ENCODE peak calls at places on chromosome 13, in four cellular contexts. V, G, Y and F are unnamed samples.

GRCh38 chr13:95440441-95441088 is 112.0 kb upstream of the CLDN10 start:
- DNase-seq in V (no peak), G (no peak), Y (no peak), F (no peak)

GRCh38 chr13:94435604-94436226 is 43.8 kb downstream of the DCT start:
- DNase-seq in V (peak), G (no peak), Y (no peak), F (peak)

GRCh38 chr13:75415720-75416119 is 66.2 kb downstream of the TBC1D4 start:
- DNase-seq in V (no peak), G (no peak), Y (no peak), F (no peak)

GRCh38 chr13:102726430-102726829 is 31.6 kb upstream of the METTL21C start:
- DNase-seq in V (no peak), G (no peak), Y (no peak), F (no peak)

GRCh38 chr13:60013166-60013565 is 150.6 kb downstream of the DIAPH3 start:
- DNase-seq in V (no peak), G (no peak), Y (no peak), F (no peak)

GRCh38 chr13:26132756-26133155 is 80.9 kb upstream of the SHISA2 start:
- DNase-seq in V (no peak), G (no peak), Y (no peak), F (no peak)

GRCh38 chr13:75544681-75545333 is 4.8 kb upstream of the UCHL3 start:
- DNase-seq in V (no peak), G (no peak), Y (no peak), F (no peak)

GRCh38 chr13:99255241-99255640 is 2.9 kb downstream of the GPR18 start:
- DNase-seq in V (no peak), G (no peak), Y (no peak), F (no peak)

GRCh38 chr13:50006426-50007135 is 8.7 kb upstream of the KCNRG start:
- DNase-seq in V (no peak), G (no peak), Y (no peak), F (no peak)

GRCh38 chr13:46388846-46389245 is 1.8 kb upstream of the RUBCNL start:
- DNase-seq in V (no peak), G (no peak), Y (no peak), F (no peak)

GRCh38 chr13:48828962-48829405 is 146.7 kb upstream of the FNDC3A start:
- DNase-seq in V (no peak), G (peak), Y (no peak), F (no peak)

GRCh38 chr13:99218969-99219368 is 18.3 kb downstream of the UBAC2 start:
- DNase-seq in V (no peak), G (no peak), Y (no peak), F (no peak)

GRCh38 chr13:30352121-30352520 is 44.8 kb upstream of the KATNAL1 start:
- DNase-seq in V (no peak), G (no peak), Y (no peak), F (no peak)

GRCh38 chr13:22940090-22940710 is 240.6 kb upstream of the SGCG start:
- DNase-seq in V (no peak), G (no peak), Y (no peak), F (no peak)

GRCh38 chr13:114015608-114016295 is 41.9 kb upstream of the C13orf46 start:
- DNase-seq in V (no peak), G (no peak), Y (no peak), F (no peak)

GRCh38 chr13:21742041-21742440 is 71.2 kb downstream of the FGF9 start:
- DNase-seq in V (no peak), G (no peak), Y (no peak), F (no peak)

GRCh38 chr13:36750946-36751345 is 68.1 kb upstream of the RFXAP start:
- DNase-seq in V (no peak), G (no peak), Y (no peak), F (no peak)

GRCh38 chr13:26919311-26919710 is 158.7 kb upstream of the GPR12 start:
- DNase-seq in V (peak), G (no peak), Y (no peak), F (no peak)

GRCh38 chr13:108705031-108705430 is 75.6 kb downstream of the MYO16 start:
- DNase-seq in V (no peak), G (peak), Y (no peak), F (no peak)

GRCh38 chr13:113912596-113912995 is 48.7 kb upstream of the GAS6 start:
- DNase-seq in V (no peak), G (no peak), Y (no peak), F (no peak)

GRCh38 chr13:59700281-59700680 is 463.4 kb downstream of the DIAPH3 start:
- DNase-seq in V (no peak), G (no peak), Y (no peak), F (no peak)

GRCh38 chr13:21309542-21310172 is 133.2 kb downstream of the MRPL57 start:
- DNase-seq in V (no peak), G (no peak), Y (no peak), F (no peak)

GRCh38 chr13:87123987-87124784 is 547.0 kb upstream of the SLITRK5 start:
- DNase-seq in V (peak), G (peak), Y (no peak), F (peak)

GRCh38 chr13:30241537-30241936 is 65.8 kb downstream of the KATNAL1 start:
- DNase-seq in V (no peak), G (no peak), Y (no peak), F (no peak)